ENCODE peak calls at places on chromosomes 7 and 10, in ten cellular contexts. W, S, X, G, V, P, K, A, J and B are unnamed samples.

GRCh38 chr10:123573236-123574147 is 92.7 kb upstream of the GPR26 start:
- DNase-seq in W (peak), S (no peak), X (no peak), G (no peak), V (peak), P (peak), K (peak), A (no peak), J (peak), B (no peak)

GRCh38 chr7:155169498-155170065 is 99.5 kb downstream of the HTR5A start:
- DNase-seq in W (no peak), S (no peak), X (no peak), G (no peak), V (no peak), P (no peak), K (no peak), A (no peak), J (no peak), B (no peak)

GRCh38 chr10:129694633-129695356 is 227.8 kb downstream of the MGMT start:
- DNase-seq in W (peak), S (no peak), X (no peak), G (peak), V (no peak), P (no peak), K (no peak), A (no peak), J (no peak), B (no peak)

GRCh38 chr10:45428611-45429510 is 54.8 kb downstream of the ALOX5 start:
- DNase-seq in W (no peak), S (no peak), X (no peak), G (no peak), V (no peak), P (no peak), K (no peak), A (no peak), J (no peak), B (no peak)

GRCh38 chr7:47601119-47601880 is 19.4 kb upstream of the TNS3 start:
- DNase-seq in W (peak), S (no peak), X (no peak), G (no peak), V (no peak), P (no peak), K (no peak), A (no peak), J (no peak), B (peak)

GRCh38 chr7:22109761-22110160 is 164.1 kb upstream of the CDCA7L start:
- DNase-seq in W (peak), S (no peak), X (peak), G (peak), V (no peak), P (no peak), K (peak), A (no peak), J (peak), B (no peak)

GRCh38 chr7:9507281-9507680 is 1073.9 kb downstream of the NXPH1 start:
- DNase-seq in W (peak), S (no peak), X (no peak), G (peak), V (no peak), P (no peak), K (no peak), A (no peak), J (no peak), B (peak)

GRCh38 chr10:77001186-77001585 is 636.4 kb downstream of the KCNMA1 start:
- DNase-seq in W (no peak), S (no peak), X (no peak), G (no peak), V (no peak), P (no peak), K (no peak), A (no peak), J (no peak), B (no peak)

GRCh38 chr7:11261470-11261869 is 287.8 kb downstream of the PHF14 start:
- DNase-seq in W (no peak), S (no peak), X (no peak), G (no peak), V (no peak), P (no peak), K (no peak), A (no peak), J (no peak), B (peak)

GRCh38 chr7:145036592-145037386 is 200.9 kb upstream of the TPK1 start:
- DNase-seq in W (peak), S (no peak), X (no peak), G (peak), V (peak), P (no peak), K (peak), A (no peak), J (peak), B (peak)

GRCh38 chr7:155692317-155692716 is 47.9 kb downstream of the RBM33 start:
- DNase-seq in W (no peak), S (no peak), X (no peak), G (no peak), V (no peak), P (no peak), K (peak), A (no peak), J (no peak), B (no peak)

GRCh38 chr10:74439213-74439612 is 288.2 kb downstream of the ADK start:
- DNase-seq in W (peak), S (no peak), X (no peak), G (no peak), V (no peak), P (no peak), K (no peak), A (no peak), J (no peak), B (no peak)

GRCh38 chr7:79420464-79420863 is 33.0 kb downstream of the MAGI2 start:
- DNase-seq in W (peak), S (no peak), X (no peak), G (no peak), V (no peak), P (no peak), K (no peak), A (no peak), J (peak), B (peak)

GRCh38 chr7:74503061-74503460 is 49.4 kb downstream of the GTF2IRD1 start:
- DNase-seq in W (no peak), S (no peak), X (no peak), G (no peak), V (no peak), P (no peak), K (no peak), A (no peak), J (no peak), B (no peak)